ENCODE peak calls at places on chromosomes 6 and 20, in seven cellular contexts. U is fibroblast of lung; L is cardiac muscle cell; M is CD4-positive, alpha-beta T cell; F is mesothelial cell of epicardium; T is progenitor cell of endocrine pancreas; S is pancreas. E is an unnamed sample.

GRCh38 chr6:42141603-42142117 is 760 bp downstream of the C6orf132 start:
- DNase-seq in U (peak; percentile 29), S (peak; percentile 52), T (no peak), L (no peak), M (no peak), F (no peak), E (no peak)

GRCh38 chr6:89895273-89895874 is 1.1 kb downstream of the GJA10 start:
- DNase-seq in M (no peak), S (no peak), F (no peak), T (peak; percentile 67), U (peak; percentile 60), L (peak; percentile 74), E (no peak)

GRCh38 chr20:33423141-33423834 is 20.3 kb downstream of the SNTA1 start:
- DNase-seq in M (no peak), S (no peak), F (no peak), L (peak; percentile 87), T (no peak), U (peak; percentile 97), E (no peak)

GRCh38 chr20:54197621-54198604 is 10.0 kb upstream of the PFDN4 start:
- DNase-seq in U (peak; percentile 74), T (no peak), F (no peak), L (peak; percentile 79), M (no peak), S (no peak), E (no peak)

GRCh38 chr6:110068592-110068967 is 90.5 kb downstream of the GPR6 start:
- DNase-seq in M (no peak), T (no peak), S (no peak), F (no peak), L (no peak), U (no peak), E (no peak)

GRCh38 chr6:106540907-106541306 is 88.4 kb downstream of the RTN4IP1 start:
- DNase-seq in L (peak; percentile 72), U (peak; percentile 62), M (no peak), F (no peak), S (no peak), T (no peak), E (no peak)

GRCh38 chr20:51600016-51600420 is 57.5 kb upstream of the NFATC2 start:
- DNase-seq in S (no peak), M (no peak), L (peak; percentile 43), T (no peak), U (no peak), F (no peak), E (no peak)

GRCh38 chr6:42615518-42615917 is 51.7 kb downstream of the UBR2 start:
- DNase-seq in L (no peak), F (no peak), M (no peak), S (no peak), T (no peak), U (no peak), E (no peak)

GRCh38 chr20:51360451-51361230 is 181.9 kb downstream of the NFATC2 start:
- DNase-seq in T (no peak), U (peak; percentile 98), L (peak; percentile 95), S (no peak), M (no peak), F (no peak), E (no peak)

GRCh38 chr6:25963426-25964123 is 973 bp downstream of the TRIM38 start:
- DNase-seq in T (no peak), L (peak; percentile 63), U (peak; percentile 24), F (no peak), S (no peak), M (no peak), E (no peak)

GRCh38 chr20:38935967-38936407 is 9.8 kb downstream of the FAM83D start:
- DNase-seq in M (no peak), T (no peak), U (no peak), L (peak; percentile 35), S (no peak), F (no peak), E (no peak)

GRCh38 chr20:23032056-23032455 is 3.1 kb upstream of the SSTR4 start:
- DNase-seq in S (no peak), M (no peak), U (no peak), T (no peak), L (no peak), F (no peak), E (no peak)

GRCh38 chr6:84651583-84651982 is 112.8 kb downstream of the TBX18 start:
- DNase-seq in M (no peak), F (no peak), S (no peak), U (no peak), T (no peak), L (no peak), E (no peak)

GRCh38 chr6:44266347-44266746 is 996 bp upstream of the NFKBIE start:
- DNase-seq in L (no peak), F (no peak), T (no peak), U (no peak), M (no peak), S (no peak), E (no peak)

GRCh38 chr6:85580104-85580877 is 13.4 kb downstream of the SNX14 start:
- DNase-seq in U (no peak), L (no peak), M (no peak), F (no peak), S (peak; percentile 48), T (no peak), E (no peak)

GRCh38 chr6:125421853-125422252 is 120.1 kb upstream of the HDDC2 start:
- DNase-seq in M (no peak), T (peak; percentile 9), F (no peak), S (no peak), U (no peak), L (peak; percentile 53), E (no peak)

GRCh38 chr6:12602951-12603710 is 113.4 kb upstream of the PHACTR1 start:
- DNase-seq in M (no peak), T (no peak), S (no peak), F (no peak), L (peak; percentile 92), U (peak; percentile 62), E (no peak)

GRCh38 chr6:87473419-87473903 is 687 bp downstream of the SLC35A1 start:
- DNase-seq in T (no peak), L (peak; percentile 61), F (no peak), M (peak; percentile 50), S (no peak), U (peak; percentile 47), E (no peak)

GRCh38 chr6:106710580-106710979 is 81.2 kb downstream of the QRSL1 start:
- DNase-seq in M (no peak), S (no peak), L (no peak), F (no peak), T (no peak), U (no peak), E (no peak)

GRCh38 chr6:56840467-56841371 is 114.2 kb upstream of the BEND6 start:
- DNase-seq in U (peak; percentile 74), F (no peak), M (no peak), T (no peak), L (peak; percentile 34), S (no peak), E (no peak)

DNA sequence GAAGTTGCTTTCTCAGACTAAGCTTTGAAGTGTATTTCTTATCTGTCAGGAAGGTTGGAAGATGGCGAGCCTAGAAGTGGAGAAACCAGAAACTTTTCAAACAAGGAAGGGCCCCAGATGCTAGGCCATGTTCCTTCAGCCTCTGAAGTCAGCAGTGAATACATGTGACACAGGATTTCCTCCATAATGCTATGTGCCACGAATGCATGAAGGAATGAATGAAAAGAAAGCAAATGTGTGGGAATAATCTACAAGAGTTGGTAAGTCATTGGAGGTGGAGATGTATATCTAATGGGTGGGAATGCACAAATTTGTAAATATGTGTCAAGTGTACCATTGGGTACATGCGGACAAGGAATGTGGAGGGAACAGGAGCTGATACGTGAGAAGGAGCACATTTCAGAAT is 123.2 kb upstream of the PRSS16 start:
- DNase-seq in F (no peak), S (no peak), L (no peak), U (no peak), M (no peak), T (no peak), E (no peak)
- TF ChIP-seq CTCF in F (no peak), S (no peak), L (no peak), U (no peak), M (no peak), T (no peak), E (no peak)

DNA sequence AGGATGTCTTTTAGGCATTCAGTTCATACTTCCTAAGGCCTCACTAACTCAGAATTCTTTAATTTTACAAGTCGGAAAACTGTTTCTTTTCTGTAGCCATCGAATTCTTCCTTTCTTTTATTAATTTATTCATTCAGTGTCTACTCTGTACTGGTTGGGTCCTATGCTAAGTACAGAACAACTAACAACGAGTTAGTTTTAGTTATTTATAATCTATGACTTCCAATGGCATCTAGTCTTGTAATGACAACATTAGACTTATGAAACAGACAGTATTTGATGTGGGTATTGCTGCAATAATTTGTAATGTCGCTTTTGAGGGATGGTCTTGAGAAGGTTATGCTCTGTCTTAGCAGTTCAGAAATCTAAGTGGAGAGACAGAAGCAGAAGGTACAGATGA is 55.3 kb upstream of the TINAG start:
- DNase-seq in L (no peak), M (no peak), T (no peak), S (no peak), U (no peak), F (no peak), E (no peak)
- TF ChIP-seq CTCF in L (no peak), M (no peak), T (no peak), S (no peak), U (no peak), F (no peak), E (no peak)

GRCh38 chr6:93423542-93423941 is 4.2 kb upstream of the EPHA7 start:
- DNase-seq in L (peak; percentile 49), M (no peak), U (peak; percentile 57), F (no peak), S (peak; percentile 19), T (peak; percentile 29), E (no peak)
- TF ChIP-seq CTCF in L (peak; percentile 22), M (no peak), U (peak; percentile 53), F (peak; percentile 72), S (no peak), T (peak; percentile 73), E (peak; percentile 86)

DNA sequence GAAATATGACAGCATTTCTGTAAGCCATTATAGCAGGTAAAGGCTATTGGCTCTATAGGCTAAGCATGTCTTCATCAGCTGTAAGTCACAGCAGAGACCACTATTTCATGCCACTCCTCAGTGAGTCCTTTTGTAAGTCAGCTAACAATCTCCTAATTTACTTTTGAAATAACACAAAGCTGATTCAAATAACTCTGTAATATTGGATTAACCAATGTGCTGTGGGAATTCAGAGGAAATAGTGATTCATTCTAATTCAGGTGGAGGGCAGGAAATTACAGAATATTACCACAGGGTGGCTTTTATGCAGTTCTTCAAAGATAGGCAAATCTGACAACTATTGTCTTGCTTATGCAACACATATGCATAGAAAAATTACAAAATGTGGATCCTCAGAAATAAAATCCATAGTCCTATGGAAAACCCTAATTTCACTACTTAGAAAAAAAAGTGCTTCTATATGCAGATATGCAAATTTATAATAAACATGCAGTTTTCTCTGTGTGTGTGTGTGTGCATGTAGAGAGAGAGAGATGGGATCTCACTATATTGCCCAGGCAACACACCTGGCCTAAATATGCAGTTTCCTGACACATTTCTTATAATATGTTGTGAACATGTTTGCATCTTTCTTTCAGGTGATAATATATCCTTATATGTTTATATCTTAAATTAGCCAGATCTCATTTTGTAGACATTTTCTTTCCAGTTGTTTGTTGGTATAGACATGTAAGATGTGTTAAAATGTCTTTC is 4.8 kb upstream of the SMIM28 start:
- DNase-seq in F (no peak), T (no peak), S (no peak), M (no peak), L (peak; percentile 52), U (no peak), E (no peak)
- TF ChIP-seq CTCF in F (no peak), T (peak; percentile 21), S (no peak), M (peak; percentile 23), L (no peak), U (no peak), E (peak; percentile 49)

E was measured in type B pancreatic cell.